ENCODE peak calls at places on chromosomes 5 and 9, in five cellular contexts. W is GM12878, Q is HepG2, B is A549, F is K562. J is an unnamed sample.

GRCh38 chr9:32487981-32488380 is 38.0 kb downstream of the RIGI start:
- DNase-seq in B (no peak), Q (no peak), W (no peak), F (no peak), J (no peak)

GRCh38 chr9:118596374-118597015 is 772.7 kb downstream of the BRINP1 start:
- DNase-seq in W (no peak), Q (no peak), F (no peak), B (no peak), J (no peak)

GRCh38 chr5:73764586-73764985 is 138.6 kb downstream of the ARHGEF28 start:
- DNase-seq in Q (peak), W (no peak), B (peak), F (no peak), J (no peak)

GRCh38 chr5:89313044-89313443 is 430.1 kb upstream of the MEF2C start:
- DNase-seq in B (no peak), Q (no peak), W (no peak), F (no peak), J (no peak)

GRCh38 chr9:129936222-129936621 is 101.0 kb downstream of the USP20 start:
- DNase-seq in F (no peak), Q (no peak), W (no peak), B (no peak), J (no peak)

GRCh38 chr5:20034717-20035116 is 46.7 kb upstream of the CDH18 start:
- DNase-seq in W (no peak), Q (no peak), F (no peak), B (no peak), J (no peak)

GRCh38 chr9:19642256-19642655 is 146.6 kb downstream of the SLC24A2 start:
- DNase-seq in F (no peak), W (no peak), B (no peak), Q (peak), J (no peak)

GRCh38 chr5:92207156-92207555 is 824.0 kb upstream of the ARRDC3 start:
- DNase-seq in F (no peak), Q (no peak), B (no peak), W (no peak), J (no peak)

GRCh38 chr5:127660048-127660733 is 11.3 kb downstream of the CTXN3 start:
- DNase-seq in Q (no peak), W (no peak), B (no peak), F (no peak), J (no peak)

GRCh38 chr5:168568738-168569137 is 10.4 kb downstream of the PANK3 start:
- DNase-seq in F (no peak), Q (no peak), B (no peak), W (no peak), J (no peak)

GRCh38 chr9:134066546-134066922 is 1.3 kb downstream of the BRD3 start:
- DNase-seq in B (no peak), Q (no peak), F (peak), W (no peak), J (no peak)

GRCh38 chr9:105007143-105007542 is 79.2 kb upstream of the ABCA1 start:
- DNase-seq in F (no peak), Q (no peak), W (no peak), B (peak), J (no peak)

GRCh38 chr5:2149196-2149541 is 266.4 kb upstream of the IRX4 start:
- DNase-seq in Q (peak), F (no peak), B (no peak), W (no peak), J (peak)

GRCh38 chr5:91641730-91642350 is 258.7 kb upstream of the ARRDC3 start:
- DNase-seq in B (peak), Q (peak), W (no peak), F (peak), J (no peak)

GRCh38 chr5:154811653-154812465 is 38.5 kb downstream of the FAXDC2 start:
- DNase-seq in W (peak), B (peak), F (peak), Q (peak), J (peak)

GRCh38 chr9:656918-657583 is 184.4 kb upstream of the DMRT1 start:
- DNase-seq in Q (no peak), W (no peak), F (no peak), B (no peak), J (no peak)

GRCh38 chr5:2909035-2909434 is 157.6 kb upstream of the IRX2 start:
- DNase-seq in W (no peak), Q (no peak), F (no peak), B (no peak), J (peak)

GRCh38 chr9:100028201-100028784 is 70.5 kb downstream of the ERP44 start:
- DNase-seq in B (peak), W (peak), Q (peak), F (peak), J (peak)

GRCh38 chr5:149320791-149321330 is 24.4 kb upstream of the GRPEL2 start:
- DNase-seq in F (peak), W (no peak), Q (peak), B (peak), J (no peak)

GRCh38 chr9:98357921-98358535 is 102.6 kb upstream of the TBC1D2 start:
- DNase-seq in W (no peak), Q (no peak), F (no peak), B (peak), J (no peak)

GRCh38 chr5:154238776-154239481 is 48.4 kb downstream of the GALNT10 start:
- DNase-seq in Q (no peak), F (no peak), W (peak), B (no peak), J (no peak)

GRCh38 chr5:76701298-76701697 is 14.6 kb upstream of the F2R start:
- DNase-seq in W (no peak), B (peak), F (no peak), Q (peak), J (no peak)

GRCh38 chr9:93155716-93156474 is 21.8 kb upstream of the NINJ1 start:
- DNase-seq in F (no peak), Q (no peak), B (no peak), W (no peak), J (no peak)

GRCh38 chr5:132689518-132689917 is 15.7 kb downstream of the IL4 start:
- DNase-seq in Q (no peak), F (no peak), W (no peak), B (no peak), J (no peak)

GRCh38 chr5:141855265-141856029 is 22.8 kb downstream of the PCDH1 start:
- DNase-seq in Q (no peak), W (no peak), B (no peak), F (no peak), J (no peak)

GRCh38 chr5:132425009-132425937 is 55.8 kb downstream of the SLC22A5 start:
- DNase-seq in F (peak), W (peak), Q (no peak), B (no peak), J (no peak)

GRCh38 chr5:92179651-92180050 is 796.5 kb upstream of the ARRDC3 start:
- DNase-seq in B (no peak), W (no peak), Q (no peak), F (no peak), J (no peak)

GRCh38 chr5:124341066-124341943 is 405.1 kb downstream of the ZNF608 start:
- DNase-seq in W (no peak), Q (no peak), B (no peak), F (no peak), J (no peak)

GRCh38 chr5:72486371-72486770 is 20.8 kb downstream of the ZNF366 start:
- DNase-seq in B (no peak), W (no peak), Q (no peak), F (no peak), J (no peak)
- TF ChIP-seq HDAC2 in B (no peak), W (no peak), Q (no peak), F (no peak), J (no peak)

DNA sequence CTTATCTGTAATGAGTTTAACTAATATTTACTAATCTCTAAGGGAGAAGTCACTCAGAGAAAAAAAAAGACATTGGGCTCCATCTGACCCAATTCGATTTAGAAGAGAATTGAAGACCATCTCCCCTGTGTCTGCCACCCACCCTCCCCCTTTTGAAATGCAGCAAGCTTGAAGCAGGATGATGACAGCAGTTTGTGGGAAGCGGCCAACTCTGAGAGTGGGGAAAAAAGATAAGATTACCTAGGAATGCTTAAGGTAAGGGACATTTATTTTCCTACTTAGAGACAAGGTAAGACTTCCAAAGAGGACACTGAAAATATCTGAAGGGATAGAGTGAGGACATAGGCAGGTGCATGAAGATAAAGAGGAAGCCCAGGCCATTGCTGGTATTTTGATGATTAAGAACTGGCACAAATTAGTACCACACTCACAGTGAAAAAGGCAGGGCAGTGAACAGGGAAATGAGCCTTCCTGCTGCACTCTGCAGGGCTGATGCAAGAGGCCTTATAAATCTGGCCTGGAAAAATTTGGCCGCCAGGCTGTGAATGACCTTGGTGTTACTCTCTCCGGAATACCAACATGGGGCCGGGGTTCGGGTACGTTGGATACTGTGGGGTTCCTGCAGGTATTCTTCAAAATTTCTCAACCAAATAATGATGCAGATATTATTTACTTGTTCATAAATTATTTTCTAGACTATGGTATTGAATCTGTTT is 42.3 kb downstream of the HTR1A start:
- DNase-seq in F (no peak), B (no peak), W (no peak), Q (no peak), J (no peak)
- TF ChIP-seq HDAC2 in F (no peak), B (no peak), W (no peak), Q (no peak), J (no peak)

GRCh38 chr9:109430231-109430630 is 67.9 kb downstream of the PTPN3 start:
- DNase-seq in F (no peak), W (no peak), B (no peak), Q (no peak), J (no peak)
- TF ChIP-seq HDAC2 in F (no peak), W (no peak), B (no peak), Q (no peak), J (no peak)

DNA sequence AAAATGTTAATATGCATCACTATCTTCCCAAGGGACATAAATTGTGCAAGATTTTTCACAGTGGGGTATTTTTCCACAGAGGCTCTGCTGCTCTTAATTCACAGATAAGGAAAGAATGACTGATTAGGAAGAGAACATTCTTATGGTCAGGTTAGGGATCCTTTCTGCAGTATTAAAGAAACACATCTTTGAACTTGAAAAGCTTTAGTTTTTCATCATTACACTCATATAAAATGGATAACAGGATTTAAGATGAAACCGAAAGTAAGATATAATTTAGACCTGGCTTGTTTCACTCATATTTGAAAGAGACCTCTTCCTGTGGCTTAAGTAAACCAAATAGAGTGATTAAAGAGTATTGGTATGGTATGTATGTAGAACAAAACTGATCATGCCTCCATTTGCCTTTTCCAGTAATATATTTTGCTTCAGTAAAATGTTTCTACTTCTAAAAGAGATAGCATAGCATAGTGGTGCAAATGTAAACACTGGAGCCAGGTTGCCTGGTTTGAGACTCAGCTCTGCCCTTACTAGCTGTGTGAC is 160.0 kb downstream of the PRR16 start:
- DNase-seq in W (no peak), Q (no peak), F (no peak), B (no peak), J (no peak)
- TF ChIP-seq HDAC2 in W (no peak), Q (no peak), F (no peak), B (no peak), J (no peak)

DNA sequence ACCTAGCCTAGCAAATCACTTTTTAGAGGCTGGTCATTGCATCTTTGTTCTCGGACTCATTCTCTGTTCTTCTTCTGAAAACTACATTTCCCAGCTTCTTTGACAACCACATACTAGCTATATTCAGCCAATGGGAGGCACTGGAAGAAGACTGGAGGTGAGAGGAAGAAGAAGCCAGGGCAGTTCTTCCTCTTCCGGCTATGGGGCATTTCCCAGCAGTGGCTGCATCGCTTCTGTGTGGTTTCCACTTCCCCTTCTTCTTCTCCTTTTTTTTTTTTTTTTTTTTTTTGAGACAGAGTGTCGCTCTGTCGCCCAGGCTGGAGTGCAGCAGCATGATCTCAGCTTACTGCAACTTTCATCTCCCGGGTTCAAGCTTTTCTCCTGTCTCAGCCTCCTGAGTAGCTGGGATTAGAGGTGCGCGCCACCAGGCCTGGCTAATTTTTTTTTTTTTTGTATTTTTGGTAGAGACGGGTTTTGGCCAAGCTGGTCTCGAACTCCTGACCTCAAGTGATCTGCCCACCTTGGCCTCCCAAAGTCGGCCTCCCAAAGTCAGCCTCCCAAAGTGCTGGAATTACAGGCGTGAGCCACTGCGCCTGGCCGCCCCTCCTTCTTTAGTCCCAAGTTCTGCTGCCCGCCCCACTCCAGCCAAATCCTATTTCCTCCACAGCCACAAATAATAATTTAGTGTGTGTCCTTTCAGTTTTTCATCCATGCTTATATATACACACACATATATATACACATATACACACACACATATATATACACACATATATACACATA is 6.9 kb upstream of the UBAP1 start:
- DNase-seq in Q (no peak), W (no peak), B (no peak), F (no peak), J (no peak)
- TF ChIP-seq HDAC2 in Q (no peak), W (no peak), B (no peak), F (no peak), J (no peak)

GRCh38 chr5:108727639-108728565 is 19.8 kb upstream of the FER start:
- DNase-seq in B (peak), W (no peak), F (peak), Q (peak), J (peak)
- TF ChIP-seq HDAC2 in B (no peak), W (no peak), F (no peak), Q (peak), J (no peak)

DNA sequence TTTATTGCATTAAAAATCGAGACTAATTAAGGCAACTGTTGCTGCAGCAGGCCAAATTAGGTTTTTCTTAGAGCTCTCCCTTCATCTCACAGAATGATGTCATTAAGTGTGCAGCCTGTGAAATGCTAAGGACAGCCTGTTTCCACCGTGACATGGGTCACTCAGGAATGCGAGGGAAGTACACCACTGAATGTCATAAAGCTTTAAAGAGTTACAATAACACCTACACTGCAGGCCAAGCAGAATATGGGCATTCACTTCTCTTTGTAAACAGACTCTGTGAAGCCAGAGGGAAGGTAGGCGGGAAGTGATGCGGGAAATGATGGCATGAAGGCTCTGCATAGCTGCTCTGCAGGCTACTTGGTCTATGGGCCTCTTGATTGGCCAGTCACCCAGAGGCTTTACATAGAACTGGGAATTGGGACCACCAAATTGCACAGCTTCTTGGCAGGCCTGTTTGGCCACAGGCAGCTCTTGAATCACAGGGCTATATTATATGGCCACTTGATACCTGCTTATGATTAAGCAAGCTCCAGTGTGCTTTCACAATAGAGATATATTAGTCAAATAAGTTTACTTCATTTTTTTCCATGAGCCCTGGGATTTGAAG is 28.4 kb upstream of the AOPEP start:
- DNase-seq in W (no peak), Q (peak), F (no peak), B (no peak), J (no peak)
- TF ChIP-seq HDAC2 in W (no peak), Q (no peak), F (no peak), B (no peak), J (no peak)

GRCh38 chr5:117624226-117624625 is 1049.6 kb upstream of the SEMA6A start:
- DNase-seq in Q (no peak), F (no peak), W (no peak), B (no peak), J (no peak)
- TF ChIP-seq HDAC2 in Q (no peak), F (no peak), W (no peak), B (no peak), J (no peak)

DNA sequence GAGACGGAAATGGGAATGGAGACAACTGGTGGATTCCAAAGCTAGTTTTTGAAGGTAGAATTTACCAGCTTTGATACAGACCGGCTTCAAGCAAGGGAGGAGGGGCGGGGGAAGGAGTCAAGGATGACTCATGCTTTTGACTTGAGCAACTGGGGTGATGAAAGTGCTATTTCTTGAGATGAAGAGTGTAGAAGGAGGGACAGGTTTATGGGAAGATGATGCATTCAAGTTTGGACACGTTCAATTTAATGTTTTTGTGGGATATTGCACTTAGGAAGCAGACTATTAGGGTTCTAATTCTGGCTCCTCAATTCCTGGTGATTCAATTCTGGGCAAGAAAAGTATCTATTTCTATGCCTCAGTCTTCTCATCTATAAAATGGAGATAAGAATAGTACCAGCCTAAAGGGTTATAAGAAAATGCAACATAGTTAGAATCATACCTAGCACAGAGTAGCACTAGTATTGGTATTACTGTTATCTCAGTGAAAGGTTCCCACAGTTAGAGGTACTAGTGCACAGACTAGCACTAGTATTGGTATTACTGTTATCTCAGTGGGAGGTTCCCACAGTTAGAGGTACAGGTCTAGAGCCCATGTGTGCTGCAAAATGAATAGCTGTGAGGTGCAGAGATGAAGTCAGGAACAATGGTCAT is 4.6 kb downstream of the NIPAL4 start:
- DNase-seq in Q (no peak), F (peak), W (peak), B (peak), J (no peak)
- TF ChIP-seq HDAC2 in Q (no peak), F (peak), W (no peak), B (no peak), J (no peak)